ENCODE peak calls at places on chromosome 5, in seven cellular contexts. Q is H1, S is HepG2, G is GM12892, P is SK-N-SH, D is K562, R is GM12878. K is an unnamed sample.

GRCh38 chr5:132467292-132467984 is 23.1 kb downstream of the IRF1 start:
- DNase-seq in Q (no peak), S (peak), G (no peak), P (no peak), D (no peak), R (peak), K (no peak)

GRCh38 chr5:102811962-102812361 is 56.9 kb downstream of the PAM start:
- DNase-seq in Q (no peak), S (no peak), G (no peak), P (no peak), D (no peak), R (no peak), K (no peak)

GRCh38 chr5:17305964-17306725 is 88.7 kb downstream of the BASP1 start:
- DNase-seq in Q (no peak), S (peak), G (no peak), P (no peak), D (no peak), R (no peak), K (no peak)

GRCh38 chr5:56481147-56481997 is 248.2 kb upstream of the ANKRD55 start:
- DNase-seq in Q (no peak), S (peak), G (peak), P (peak), D (no peak), R (peak), K (no peak)

GRCh38 chr5:134464988-134465855 is 53.5 kb upstream of the CDKN2AIPNL start:
- DNase-seq in Q (no peak), S (peak), G (no peak), P (no peak), D (no peak), R (peak), K (no peak)

GRCh38 chr5:104299998-104300706 is 737.6 kb upstream of the NUDT12 start:
- DNase-seq in Q (no peak), S (no peak), G (no peak), P (no peak), D (no peak), R (no peak), K (no peak)

GRCh38 chr5:864492-865167 is 13.8 kb upstream of the ZDHHC11 start:
- DNase-seq in Q (no peak), S (no peak), G (no peak), P (no peak), D (no peak), R (no peak), K (no peak)

GRCh38 chr5:142128675-142129208 is 20.2 kb downstream of the NDFIP1 start:
- DNase-seq in Q (no peak), S (no peak), G (no peak), P (no peak), D (no peak), R (no peak), K (no peak)

GRCh38 chr5:94288937-94289336 is 329.5 kb downstream of the KIAA0825 start:
- DNase-seq in Q (no peak), S (no peak), G (no peak), P (no peak), D (no peak), R (no peak), K (no peak)

GRCh38 chr5:68224561-68225187 is 9.1 kb downstream of the PIK3R1 start:
- DNase-seq in Q (no peak), S (no peak), G (no peak), P (no peak), D (no peak), R (no peak), K (no peak)

GRCh38 chr5:62649476-62650113 is 71.0 kb downstream of the LRRC70 start:
- DNase-seq in Q (no peak), S (no peak), G (no peak), P (peak), D (no peak), R (no peak), K (no peak)

GRCh38 chr5:130222638-130223037 is 318.4 kb downstream of the CHSY3 start:
- DNase-seq in Q (no peak), S (no peak), G (no peak), P (no peak), D (no peak), R (no peak), K (no peak)

GRCh38 chr5:124599048-124599973 is 147.1 kb downstream of the ZNF608 start:
- DNase-seq in Q (no peak), S (peak), G (no peak), P (peak), D (no peak), R (peak), K (no peak)

GRCh38 chr5:1699394-1699793 is 100.2 kb downstream of the MRPL36 start:
- DNase-seq in Q (no peak), S (no peak), G (no peak), P (no peak), D (no peak), R (no peak), K (no peak)

GRCh38 chr5:95961617-95962474 is at the start of gene ELL2:
- DNase-seq in Q (peak), S (peak), G (peak), P (peak), D (peak), R (peak), K (peak)

GRCh38 chr5:108818613-108819272 is 71.0 kb downstream of the FER start:
- DNase-seq in Q (no peak), S (no peak), G (no peak), P (no peak), D (no peak), R (peak), K (no peak)

GRCh38 chr5:111069839-111070238 is 1.7 kb upstream of the TSLP start:
- DNase-seq in Q (no peak), S (no peak), G (no peak), P (no peak), D (no peak), R (no peak), K (no peak)

GRCh38 chr5:16467363-16468219 is 2.0 kb upstream of the ZNF622 start:
- DNase-seq in Q (no peak), S (no peak), G (no peak), P (no peak), D (peak), R (peak), K (no peak)

GRCh38 chr5:56950626-56951130 is 1.2 kb downstream of the MIER3 start:
- DNase-seq in Q (no peak), S (peak), G (peak), P (peak), D (peak), R (peak), K (peak)

GRCh38 chr5:26121343-26121742 is 917.0 kb downstream of the CDH9 start:
- DNase-seq in Q (no peak), S (peak), G (no peak), P (no peak), D (no peak), R (no peak), K (no peak)

GRCh38 chr5:172274951-172275753 is 8.4 kb downstream of the UBTD2 start:
- DNase-seq in Q (no peak), S (no peak), G (no peak), P (no peak), D (no peak), R (peak), K (no peak)

GRCh38 chr5:124980174-124980941 is 233.9 kb upstream of the ZNF608 start:
- DNase-seq in Q (peak), S (no peak), G (no peak), P (peak), D (no peak), R (peak), K (peak)

GRCh38 chr5:5373351-5374033 is 49.0 kb upstream of the ICE1 start:
- DNase-seq in Q (no peak), S (no peak), G (no peak), P (no peak), D (peak), R (no peak), K (no peak)

GRCh38 chr5:36854402-36855140 is 22.0 kb upstream of the NIPBL start:
- DNase-seq in Q (no peak), S (no peak), G (no peak), P (peak), D (no peak), R (no peak), K (no peak)

GRCh38 chr5:119897537-119898370 is 268.4 kb downstream of the FAM170A start:
- DNase-seq in Q (no peak), S (no peak), G (no peak), P (no peak), D (no peak), R (no peak), K (no peak)

GRCh38 chr5:92801921-92802320 is 779.1 kb downstream of the NR2F1-AS1 start:
- DNase-seq in Q (no peak), S (peak), G (no peak), P (no peak), D (no peak), R (no peak), K (no peak)

GRCh38 chr5:41286696-41287095 is 73.4 kb upstream of the C6 start:
- DNase-seq in Q (no peak), S (no peak), G (no peak), P (no peak), D (no peak), R (no peak), K (no peak)

GRCh38 chr5:132134384-132134783 is 60.8 kb downstream of the CSF2 start:
- DNase-seq in Q (no peak), S (peak), G (no peak), P (peak), D (no peak), R (no peak), K (no peak)

GRCh38 chr5:178331491-178331981 is 98.9 kb upstream of the PHYKPL start:
- DNase-seq in Q (no peak), S (no peak), G (no peak), P (peak), D (no peak), R (no peak), K (no peak)

GRCh38 chr5:131491749-131492148 is 143.3 kb downstream of the RAPGEF6 start:
- DNase-seq in Q (no peak), S (no peak), G (no peak), P (no peak), D (no peak), R (no peak), K (no peak)

GRCh38 chr5:138489705-138490104 is 24.4 kb downstream of the EGR1 start:
- DNase-seq in Q (no peak), S (no peak), G (no peak), P (no peak), D (no peak), R (no peak), K (no peak)

GRCh38 chr5:158461240-158461854 is 602.4 kb upstream of the CLINT1 start:
- DNase-seq in Q (no peak), S (peak), G (no peak), P (no peak), D (no peak), R (no peak), K (no peak)

GRCh38 chr5:54909126-54909525 is 76.3 kb downstream of the ESM1 start:
- DNase-seq in Q (no peak), S (no peak), G (no peak), P (no peak), D (no peak), R (no peak), K (no peak)

GRCh38 chr5:14726066-14726838 is 61.7 kb downstream of the OTULIN start:
- DNase-seq in Q (no peak), S (no peak), G (no peak), P (no peak), D (no peak), R (no peak), K (no peak)

GRCh38 chr5:969421-969839 is 39.2 kb upstream of the NKD2 start:
- DNase-seq in Q (no peak), S (no peak), G (no peak), P (no peak), D (no peak), R (no peak), K (no peak)

GRCh38 chr5:72366324-72366976 is 46.3 kb downstream of the PTCD2 start:
- DNase-seq in Q (no peak), S (peak), G (no peak), P (peak), D (peak), R (peak), K (no peak)

GRCh38 chr5:34708777-34709176 is 52.6 kb downstream of the RAI14 start:
- DNase-seq in Q (no peak), S (no peak), G (no peak), P (no peak), D (no peak), R (no peak), K (no peak)

GRCh38 chr5:34706084-34706483 is 50.0 kb downstream of the RAI14 start:
- DNase-seq in Q (no peak), S (no peak), G (no peak), P (no peak), D (no peak), R (no peak), K (no peak)

GRCh38 chr5:34712565-34712964 is 56.4 kb downstream of the RAI14 start:
- DNase-seq in Q (no peak), S (no peak), G (no peak), P (no peak), D (no peak), R (no peak), K (no peak)

GRCh38 chr5:34707451-34708107 is 51.5 kb downstream of the RAI14 start:
- DNase-seq in Q (no peak), S (no peak), G (no peak), P (no peak), D (no peak), R (no peak), K (no peak)

DNA sequence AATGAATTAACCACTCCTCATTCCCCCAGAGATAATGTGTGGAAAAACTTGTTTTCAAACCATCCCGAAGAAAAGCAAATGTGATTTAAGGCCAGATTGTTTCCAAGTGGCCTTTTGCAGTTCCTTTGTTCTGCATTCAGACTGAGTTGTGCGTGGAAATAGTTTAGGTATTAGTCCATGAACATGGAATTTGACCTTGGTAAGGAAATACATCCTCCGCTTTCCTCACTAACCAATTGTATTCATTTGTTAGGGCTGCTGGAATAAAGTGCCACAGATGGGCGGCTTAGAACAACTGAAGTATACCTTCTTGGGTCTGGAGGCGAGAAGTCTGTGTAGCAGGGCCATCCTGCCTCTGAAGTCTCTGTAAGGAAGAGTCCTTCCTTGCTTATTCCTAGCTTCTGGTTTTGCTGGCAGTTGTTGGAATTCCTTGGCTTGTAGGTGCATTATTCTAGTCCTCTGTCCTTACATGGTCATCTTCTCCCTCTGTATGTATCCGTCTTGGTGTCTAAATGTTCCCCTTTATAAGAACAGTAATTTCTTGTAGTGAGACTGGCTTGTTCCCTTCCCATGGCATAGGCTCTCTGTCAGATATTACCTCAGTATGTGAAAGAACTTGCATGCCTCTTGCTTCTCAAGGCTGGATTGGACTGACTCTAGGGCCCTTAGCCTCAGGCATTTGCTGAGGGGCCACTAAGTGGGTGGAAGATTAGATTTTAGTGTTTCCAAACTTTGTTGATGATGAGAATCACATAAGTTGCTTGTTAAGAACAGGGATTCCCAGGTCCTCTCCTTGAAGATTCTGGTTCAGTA is 53.9 kb downstream of the RAI14 start:
- DNase-seq in Q (no peak), S (peak), G (no peak), P (no peak), D (no peak), R (no peak), K (no peak)
- TF ChIP-seq TAF1 in Q (no peak), S (no peak), G (no peak), P (no peak), D (no peak), R (no peak), K (no peak)

DNA sequence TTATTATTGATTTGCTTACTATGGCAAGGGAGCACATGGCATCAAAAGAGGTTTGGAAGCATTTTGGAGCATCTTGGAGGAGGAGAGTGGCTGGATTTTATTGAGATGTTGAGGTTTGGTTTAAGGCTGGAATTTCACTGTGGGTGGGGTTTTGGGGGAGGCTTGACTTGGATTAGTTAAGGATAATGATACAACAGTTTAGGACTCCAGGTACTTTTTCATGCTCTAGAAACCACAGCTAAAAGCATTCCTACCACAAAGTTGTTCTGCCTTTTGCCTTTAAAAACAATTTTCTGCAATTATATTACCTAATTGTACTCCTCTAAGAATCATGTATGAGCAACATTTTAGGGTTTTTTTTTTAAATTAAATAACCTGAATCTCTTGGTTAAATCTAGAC is 5.0 kb downstream of the GCNT4 start:
- DNase-seq in Q (no peak), S (no peak), G (no peak), P (no peak), D (no peak), R (no peak), K (no peak)
- TF ChIP-seq TAF1 in Q (no peak), S (no peak), G (no peak), P (no peak), D (no peak), R (no peak), K (no peak)

DNA sequence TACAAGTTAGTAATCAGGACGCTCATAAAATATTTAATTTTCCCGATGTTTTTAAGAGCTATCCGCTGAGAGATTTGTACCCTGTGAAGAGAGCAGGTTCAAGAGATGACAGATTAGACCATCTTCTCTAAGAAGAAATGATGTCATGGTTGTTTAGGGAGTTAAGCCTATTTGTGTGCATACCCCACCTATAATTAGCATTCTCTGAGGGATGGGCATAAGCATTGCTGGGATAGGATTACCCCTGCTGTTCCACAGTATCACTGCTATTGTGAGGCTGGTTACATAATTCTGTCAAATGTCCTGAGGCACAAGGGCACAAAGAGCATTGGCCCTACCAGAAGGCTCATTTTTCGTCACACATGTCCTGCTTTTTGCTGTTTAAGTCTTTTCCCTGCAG is 687.0 kb downstream of the CETN3 start:
- DNase-seq in Q (no peak), S (no peak), G (no peak), P (no peak), D (no peak), R (no peak), K (no peak)
- TF ChIP-seq TAF1 in Q (no peak), S (no peak), G (no peak), P (no peak), D (no peak), R (no peak), K (no peak)

GRCh38 chr5:154176191-154176590 is 14.3 kb upstream of the GALNT10 start:
- DNase-seq in Q (no peak), S (no peak), G (no peak), P (no peak), D (no peak), R (no peak), K (no peak)
- TF ChIP-seq TAF1 in Q (no peak), S (no peak), G (no peak), P (no peak), D (no peak), R (no peak), K (no peak)

DNA sequence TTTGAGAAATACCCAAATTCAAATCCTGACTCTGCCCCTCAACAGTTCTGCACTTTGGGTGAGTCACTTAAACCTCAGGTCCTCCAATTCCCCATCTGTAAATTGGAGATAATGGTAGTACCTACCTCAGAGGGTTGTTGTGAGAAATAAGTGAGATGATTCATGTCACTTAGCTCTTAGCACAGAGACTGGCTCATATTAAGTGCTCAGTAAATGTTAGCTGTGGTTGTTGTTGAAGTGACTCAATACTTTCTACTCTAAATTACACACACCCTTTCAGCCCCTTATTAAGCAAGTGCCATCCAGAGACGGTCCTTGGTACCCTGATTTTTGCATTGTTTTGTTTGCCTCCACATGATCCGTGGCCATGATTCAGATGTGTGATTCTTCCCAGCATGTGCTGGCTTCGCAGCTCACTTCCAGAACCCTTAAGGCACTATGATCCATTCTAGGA is 5.3 kb downstream of the SH3RF2 start:
- DNase-seq in Q (no peak), S (no peak), G (no peak), P (no peak), D (no peak), R (no peak), K (no peak)
- TF ChIP-seq TAF1 in Q (no peak), S (no peak), G (no peak), P (no peak), D (no peak), R (no peak), K (no peak)

GRCh38 chr5:150513375-150514309 is 5.7 kb downstream of the NDST1 start:
- DNase-seq in Q (no peak), S (no peak), G (no peak), P (peak), D (peak), R (no peak), K (no peak)
- TF ChIP-seq TAF1 in Q (no peak), S (no peak), G (no peak), P (no peak), D (no peak), R (no peak), K (no peak)

DNA sequence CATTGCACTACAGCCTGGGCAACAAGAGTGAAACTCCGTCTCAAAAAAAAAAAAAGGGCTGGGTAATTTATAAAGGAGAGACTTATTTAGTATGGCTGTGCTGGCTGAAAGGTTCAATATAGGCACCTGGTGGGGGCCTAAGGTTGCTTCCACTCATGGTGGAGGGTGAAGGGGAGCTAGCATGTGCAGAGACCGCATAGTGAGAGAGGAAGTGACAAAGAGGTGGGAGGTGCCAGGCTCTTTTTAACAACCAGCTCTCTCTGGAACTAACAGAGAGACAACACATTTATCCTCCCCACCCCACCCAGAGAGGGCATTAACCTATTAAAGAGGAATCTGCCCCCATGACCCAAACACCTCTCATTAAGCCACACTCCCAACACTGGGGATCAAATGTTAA is 28.9 kb upstream of the SERINC5 start:
- DNase-seq in Q (no peak), S (no peak), G (no peak), P (no peak), D (no peak), R (no peak), K (no peak)
- TF ChIP-seq TAF1 in Q (no peak), S (no peak), G (no peak), P (no peak), D (no peak), R (no peak), K (no peak)

GRCh38 chr5:80904533-80905187 is 55.5 kb upstream of the RASGRF2 start:
- DNase-seq in Q (no peak), S (no peak), G (no peak), P (no peak), D (no peak), R (peak), K (no peak)

GRCh38 chr5:80905405-80905804 is 54.8 kb upstream of the RASGRF2 start:
- DNase-seq in Q (no peak), S (no peak), G (no peak), P (no peak), D (no peak), R (no peak), K (no peak)
- TF ChIP-seq TAF1 in Q (no peak), S (no peak), G (no peak), P (no peak), D (no peak), R (no peak), K (no peak)

GRCh38 chr5:157100140-157100679 is 8.6 kb downstream of the HAVCR2 start:
- DNase-seq in Q (no peak), S (no peak), G (no peak), P (no peak), D (no peak), R (peak), K (no peak)
- TF ChIP-seq TAF1 in Q (no peak), S (no peak), G (no peak), P (no peak), D (no peak), R (no peak), K (no peak)

GRCh38 chr5:76351577-76351976 is 51.5 kb upstream of the IQGAP2 start:
- DNase-seq in Q (no peak), S (no peak), G (peak), P (no peak), D (no peak), R (peak), K (peak)
- TF ChIP-seq TAF1 in Q (no peak), S (no peak), G (no peak), P (no peak), D (no peak), R (no peak), K (no peak)

K was measured in GM12891.